ENCODE peak calls at places on chromosomes 13 and 19, in nine cellular contexts. T, N, S, O, K, U, C, B and E are unnamed samples.

GRCh38 chr19:10620786-10621185 is 4.6 kb upstream of the SLC44A2 start:
- DNase-seq in N (no peak), C (no peak), S (no peak), K (no peak), T (no peak), O (no peak), U (no peak), B (no peak), E (no peak)

GRCh38 chr19:44800461-44800860 is 8.4 kb upstream of the BCAM start:
- DNase-seq in T (peak; percentile 92), K (peak; percentile 77), N (peak; percentile 94), C (peak; percentile 91), U (peak; percentile 85), S (peak; percentile 81), B (peak; percentile 91), O (peak; percentile 85), E (peak; percentile 83)

GRCh38 chr19:55642153-55643002 is 1.1 kb upstream of the ZNF581 start:
- DNase-seq in S (no peak), N (peak; percentile 80), K (no peak), O (peak; percentile 57), B (peak; percentile 48), U (no peak), T (peak; percentile 57), C (peak; percentile 65), E (no peak)

GRCh38 chr19:35347930-35348298 is 212 bp downstream of the FFAR1 start:
- DNase-seq in K (no peak), O (no peak), N (peak; percentile 19), C (no peak), U (no peak), T (no peak), S (no peak), B (no peak), E (no peak)

GRCh38 chr13:103066991-103067390 is 774 bp upstream of the SLC10A2 start:
- DNase-seq in T (peak; percentile 14), U (no peak), N (no peak), C (no peak), S (no peak), B (no peak), O (no peak), K (no peak), E (no peak)

GRCh38 chr13:29619995-29620394 is 24.5 kb upstream of the SLC7A1 start:
- DNase-seq in U (no peak), N (no peak), T (no peak), O (no peak), C (no peak), S (no peak), K (no peak), B (no peak), E (no peak)

GRCh38 chr19:33883869-33884519 is 87.3 kb downstream of the KCTD15 start:
- DNase-seq in C (no peak), S (no peak), N (no peak), U (peak; percentile 66), O (no peak), T (peak; percentile 21), B (peak; percentile 86), K (no peak), E (no peak)

GRCh38 chr13:98677398-98677797 is 75.1 kb downstream of the SLC15A1 start:
- DNase-seq in S (no peak), T (no peak), K (no peak), C (no peak), B (no peak), N (no peak), O (no peak), U (no peak), E (no peak)

GRCh38 chr13:101514695-101515275 is 62.3 kb downstream of the ITGBL1 start:
- DNase-seq in N (no peak), S (no peak), U (peak; percentile 13), O (peak; percentile 20), K (peak; percentile 33), T (peak; percentile 62), C (no peak), B (peak; percentile 56), E (no peak)

GRCh38 chr19:50432221-50432626 is 468 bp upstream of the MYBPC2 start:
- DNase-seq in N (no peak), U (no peak), T (peak; percentile 83), C (no peak), K (no peak), B (peak; percentile 46), O (no peak), S (no peak), E (no peak)

GRCh38 chr19:11324079-11324661 is 15.3 kb downstream of the RAB3D start:
- DNase-seq in T (no peak), S (no peak), U (peak; percentile 65), B (no peak), C (peak; percentile 89), O (peak; percentile 88), N (peak; percentile 88), K (peak; percentile 83), E (peak; percentile 94)

GRCh38 chr13:30346159-30346788 is 38.9 kb upstream of the KATNAL1 start:
- DNase-seq in K (no peak), C (no peak), O (peak; percentile 34), T (no peak), S (peak; percentile 22), U (no peak), B (no peak), N (no peak), E (no peak)

GRCh38 chr13:97259787-97260641 is 37.9 kb downstream of the MBNL2 start:
- DNase-seq in O (no peak), B (peak; percentile 77), S (no peak), T (no peak), C (no peak), K (no peak), N (no peak), U (no peak), E (no peak)

DNA sequence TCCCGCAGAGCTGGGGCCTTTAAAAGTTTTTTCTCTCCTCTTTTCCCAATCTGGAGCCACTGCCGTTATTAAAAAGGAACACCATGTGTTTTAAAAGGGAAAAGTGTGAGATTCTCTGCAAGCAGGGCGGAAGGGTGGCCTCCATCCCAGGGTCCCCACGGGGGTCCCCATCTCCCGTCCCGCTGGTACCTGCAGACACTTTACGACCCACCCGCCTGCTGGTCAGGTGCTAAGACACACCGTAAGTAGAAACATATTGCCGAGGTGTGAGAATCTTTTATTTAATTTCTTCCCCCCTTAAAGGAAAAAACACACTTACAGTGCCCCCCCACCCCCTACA is 1.8 kb downstream of the CRLF1 start:
- DNase-seq in O (no peak), K (no peak), C (no peak), N (no peak), B (no peak), T (no peak), S (no peak), U (no peak), E (no peak)
- H3K27me3 ChIP-seq in O (peaks cover 72% of the 10 kb centered on the region), K (peaks cover 71% of the 10 kb centered on the region), C (peaks cover 79% of the 10 kb centered on the region), N (peaks cover 77% of the 10 kb centered on the region), B (peaks cover 31% of the 10 kb centered on the region), T (peaks cover 98% of the 10 kb centered on the region), S (peaks cover 50% of the 10 kb centered on the region), U (peaks cover 71% of the 10 kb centered on the region), E (peaks cover 38% of the 10 kb centered on the region)

DNA sequence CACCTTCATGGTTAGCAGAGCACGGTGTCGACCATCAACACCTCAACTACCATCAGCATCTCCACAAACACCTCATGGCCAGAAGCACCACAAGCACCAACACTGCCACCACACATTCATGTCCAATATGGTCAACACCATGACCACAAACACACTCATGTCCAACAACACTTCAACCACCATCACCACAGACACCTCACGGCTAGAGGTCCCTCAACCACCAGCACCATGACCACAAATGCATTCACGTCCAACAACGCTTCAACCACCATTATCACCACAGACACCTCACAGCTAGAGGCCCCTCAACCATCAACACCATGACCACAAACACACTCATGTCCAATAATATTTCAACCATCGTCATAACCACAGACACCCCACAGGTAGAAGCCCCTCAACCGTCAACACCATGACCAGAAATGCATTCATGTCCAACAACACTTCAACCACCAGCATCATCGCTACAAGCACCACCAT is 10.2 kb downstream of the TRAPPC5 start:
- DNase-seq in T (no peak), S (no peak), K (no peak), U (no peak), C (no peak), N (no peak), B (no peak), O (no peak), E (no peak)
- H3K27me3 ChIP-seq in T (peaks cover 11% of the 10 kb centered on the region), S (no peaks in the 10 kb centered on the region), K (peaks cover 23% of the 10 kb centered on the region), U (peaks cover 7% of the 10 kb centered on the region), C (peaks cover 10% of the 10 kb centered on the region), N (no peaks in the 10 kb centered on the region), B (no peaks in the 10 kb centered on the region), O (no peaks in the 10 kb centered on the region), E (no peaks in the 10 kb centered on the region)

GRCh38 chr19:32828139-32828538 is 41.4 kb downstream of the SLC7A9 start:
- DNase-seq in K (no peak), N (no peak), T (no peak), O (no peak), S (no peak), B (peak; percentile 62), C (no peak), U (no peak), E (no peak)

GRCh38 chr19:32829345-32829896 is 40.1 kb downstream of the SLC7A9 start:
- DNase-seq in T (no peak), O (no peak), U (no peak), K (no peak), C (no peak), N (no peak), B (no peak), S (no peak), E (no peak)

GRCh38 chr19:32830231-32831014 is 39.1 kb downstream of the SLC7A9 start:
- DNase-seq in B (no peak), O (no peak), K (no peak), T (no peak), C (no peak), U (no peak), N (no peak), S (no peak), E (no peak)

GRCh38 chr19:32831611-32832010 is 38.0 kb downstream of the SLC7A9 start:
- DNase-seq in K (no peak), N (no peak), B (no peak), O (no peak), C (no peak), S (no peak), T (no peak), U (no peak), E (no peak)

GRCh38 chr19:32828643-32829344 is 40.8 kb downstream of the SLC7A9 start:
- DNase-seq in O (no peak), B (no peak), U (no peak), N (no peak), K (no peak), T (no peak), S (no peak), C (no peak), E (no peak)
- H3K27me3 ChIP-seq in O (no peaks in the 10 kb centered on the region), B (no peaks in the 10 kb centered on the region), U (peaks cover 12% of the 10 kb centered on the region), N (peaks cover under 1% of the 10 kb centered on the region), K (no peaks in the 10 kb centered on the region), T (no peaks in the 10 kb centered on the region), S (no peaks in the 10 kb centered on the region), C (peaks cover 2% of the 10 kb centered on the region), E (no peaks in the 10 kb centered on the region)

DNA sequence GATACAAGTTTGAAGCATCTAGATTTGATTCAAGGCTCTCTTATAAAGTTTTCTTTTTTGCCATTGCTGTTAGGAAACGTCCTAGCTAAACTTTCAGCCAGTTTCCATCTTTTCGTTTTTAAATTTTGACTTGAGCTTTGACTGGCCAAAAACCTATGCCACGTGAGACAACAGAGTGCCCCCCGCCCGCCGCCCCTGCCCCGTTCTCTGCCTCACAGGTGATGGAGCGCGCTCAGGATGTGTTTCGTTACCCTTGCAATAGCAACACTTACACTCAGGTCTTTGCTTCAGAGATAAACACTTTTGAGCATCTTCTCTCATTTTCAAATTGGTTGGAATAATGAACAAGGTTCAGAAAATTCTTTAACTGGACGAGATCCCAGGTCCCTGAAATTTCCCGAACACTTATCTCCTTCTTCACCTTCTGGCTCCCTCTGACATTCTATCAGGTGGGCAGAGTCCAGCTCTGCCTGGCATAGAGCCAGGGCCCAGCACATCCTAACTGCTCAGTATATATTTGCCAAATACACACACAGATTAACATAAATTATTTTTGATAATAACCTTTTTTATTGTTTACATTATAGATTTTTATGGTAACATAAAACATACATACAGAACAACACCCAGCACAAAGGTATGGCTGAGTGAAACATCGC is 301.1 kb downstream of the IRS2 start:
- DNase-seq in O (no peak), U (no peak), S (no peak), C (no peak), K (no peak), N (no peak), B (no peak), T (no peak), E (no peak)
- H3K27me3 ChIP-seq in O (no peaks in the 10 kb centered on the region), U (no peaks in the 10 kb centered on the region), S (no peaks in the 10 kb centered on the region), C (no peaks in the 10 kb centered on the region), K (no peaks in the 10 kb centered on the region), N (no peaks in the 10 kb centered on the region), B (no peaks in the 10 kb centered on the region), T (no peaks in the 10 kb centered on the region), E (no peaks in the 10 kb centered on the region)